ENCODE peak calls at places on chromosomes 7 and 10, in nine cellular contexts. E, J, D, C, R, G, W, A and H are unnamed samples. For H3K4me1, the result is how much of the 10 kb centered on the place peaks cover.

GRCh38 chr10:76936182-76936581 is 701.4 kb downstream of the KCNMA1 start:
- DNase-seq in E (no peak), J (no peak), D (no peak), C (no peak), R (no peak), G (no peak), W (no peak), A (no peak), H (no peak)

GRCh38 chr10:50992972-50993766 is 81.1 kb upstream of the PRKG1 start:
- DNase-seq in E (peak), J (peak), D (no peak), C (peak), R (peak), G (no peak), W (peak), A (peak), H (no peak)

GRCh38 chr10:89706011-89706410 is 4.6 kb downstream of the KIF20B start:
- DNase-seq in E (no peak), J (no peak), D (no peak), C (no peak), R (no peak), G (no peak), W (no peak), A (no peak), H (no peak)

GRCh38 chr10:127612-128432 is 7.4 kb upstream of the ZMYND11 start:
- DNase-seq in E (no peak), J (no peak), D (no peak), C (no peak), R (no peak), G (peak), W (no peak), A (no peak), H (peak)

GRCh38 chr10:8473205-8473604 is 418.7 kb downstream of the GATA3 start:
- DNase-seq in E (no peak), J (no peak), D (no peak), C (no peak), R (no peak), G (peak), W (no peak), A (no peak), H (peak)

GRCh38 chr7:102306916-102307677 is 20.4 kb downstream of the SH2B2 start:
- DNase-seq in E (no peak), J (no peak), D (no peak), C (peak), R (peak), G (peak), W (peak), A (peak), H (no peak)

GRCh38 chr7:76278540-76278939 is 23.9 kb upstream of the HSPB1 start:
- DNase-seq in E (peak), J (no peak), D (no peak), C (peak), R (no peak), G (no peak), W (peak), A (no peak), H (no peak)

GRCh38 chr7:101362334-101363195 is at the start of gene COL26A1:
- DNase-seq in E (peak), J (peak), D (no peak), C (peak), R (peak), G (no peak), W (peak), A (peak), H (no peak)

GRCh38 chr7:84912537-84912936 is 274.3 kb downstream of the SEMA3D start:
- DNase-seq in E (no peak), J (no peak), D (no peak), C (no peak), R (no peak), G (no peak), W (no peak), A (no peak), H (no peak)

GRCh38 chr7:75596727-75597614 is 104.9 kb downstream of the SPDYE5 start:
- DNase-seq in E (no peak), J (no peak), D (no peak), C (no peak), R (no peak), G (peak), W (no peak), A (no peak), H (no peak)

GRCh38 chr7:154770361-154770760 is 232.6 kb downstream of the PAXIP1 start:
- DNase-seq in E (no peak), J (no peak), D (no peak), C (no peak), R (no peak), G (no peak), W (no peak), A (no peak), H (no peak)

GRCh38 chr10:311901-312665 is 176.8 kb downstream of the ZMYND11 start:
- DNase-seq in E (no peak), J (no peak), D (no peak), C (no peak), R (no peak), G (no peak), W (no peak), A (no peak), H (no peak)

GRCh38 chr7:158096582-158096981 is 491.0 kb downstream of the PTPRN2 start:
- DNase-seq in E (no peak), J (no peak), D (no peak), C (no peak), R (no peak), G (no peak), W (peak), A (no peak), H (no peak)

GRCh38 chr7:142800699-142801260 is 30.0 kb downstream of the PRSS2 start:
- DNase-seq in E (no peak), J (no peak), D (no peak), C (no peak), R (no peak), G (peak), W (peak), A (no peak), H (no peak)

GRCh38 chr10:17229717-17229966 is 1.6 kb downstream of the VIM start:
- DNase-seq in E (no peak), J (no peak), D (no peak), C (peak), R (no peak), G (no peak), W (peak), A (no peak), H (no peak)

GRCh38 chr7:45105588-45106188 is 5.8 kb downstream of the TBRG4 start:
- DNase-seq in E (no peak), J (no peak), D (no peak), C (no peak), R (peak), G (no peak), W (peak), A (no peak), H (no peak)

GRCh38 chr7:44581426-44581906 is 565 bp downstream of the TMED4 start:
- DNase-seq in E (no peak), J (peak), D (no peak), C (peak), R (no peak), G (peak), W (peak), A (peak), H (peak)

GRCh38 chr10:103512166-103512565 is 18.7 kb downstream of the NEURL1 start:
- DNase-seq in E (peak), J (no peak), D (no peak), C (no peak), R (no peak), G (no peak), W (no peak), A (no peak), H (no peak)

GRCh38 chr10:119483839-119484238 is 58.7 kb downstream of the RGS10 start:
- DNase-seq in E (no peak), J (no peak), D (no peak), C (no peak), R (no peak), G (no peak), W (no peak), A (no peak), H (no peak)

GRCh38 chr7:100532165-100533022 is 6.6 kb upstream of the AGFG2 start:
- DNase-seq in E (no peak), J (no peak), D (no peak), C (no peak), R (no peak), G (no peak), W (no peak), A (no peak), H (no peak)

GRCh38 chr10:132052124-132052523 is 13.6 kb upstream of the JAKMIP3 start:
- DNase-seq in E (no peak), J (no peak), D (no peak), C (no peak), R (no peak), G (no peak), W (no peak), A (no peak), H (no peak)

GRCh38 chr7:44490351-44491200 is at the start of gene NUDCD3:
- DNase-seq in E (peak), J (peak), D (peak), C (peak), R (peak), G (peak), W (peak), A (peak), H (peak)

GRCh38 chr10:21234761-21235160 is 290.7 kb downstream of the SKIDA1 start:
- DNase-seq in E (no peak), J (no peak), D (no peak), C (no peak), R (no peak), G (no peak), W (no peak), A (no peak), H (no peak)

GRCh38 chr10:77321868-77322267 is 315.7 kb downstream of the KCNMA1 start:
- DNase-seq in E (no peak), J (no peak), D (no peak), C (no peak), R (no peak), G (no peak), W (no peak), A (no peak), H (no peak)

GRCh38 chr10:19930936-19931859 is 115.0 kb downstream of the PLXDC2 start:
- DNase-seq in E (peak), J (peak), D (no peak), C (peak), R (no peak), G (no peak), W (no peak), A (no peak), H (no peak)

GRCh38 chr7:128221929-128222403 is 19.1 kb upstream of the LEP start:
- DNase-seq in E (peak), J (no peak), D (no peak), C (peak), R (no peak), G (no peak), W (no peak), A (no peak), H (no peak)

GRCh38 chr10:47164800-47165128 is 135.2 kb upstream of the GDF10 start:
- DNase-seq in E (no peak), J (no peak), D (no peak), C (no peak), R (no peak), G (no peak), W (no peak), A (no peak), H (no peak)

GRCh38 chr10:116621476-116621875 is 723 bp downstream of the PNLIPRP2 start:
- DNase-seq in E (no peak), J (no peak), D (no peak), C (no peak), R (no peak), G (no peak), W (no peak), A (no peak), H (no peak)

GRCh38 chr10:70330671-70331070 is 46.9 kb upstream of the NPFFR1 start:
- DNase-seq in E (no peak), J (no peak), D (no peak), C (no peak), R (no peak), G (no peak), W (no peak), A (no peak), H (no peak)

GRCh38 chr10:122333037-122333436 is 41.5 kb upstream of the PLEKHA1 start:
- DNase-seq in E (no peak), J (no peak), D (no peak), C (no peak), R (no peak), G (peak), W (no peak), A (no peak), H (no peak)

GRCh38 chr10:127774771-127775559 is 38.0 kb downstream of the FOXI2 start:
- DNase-seq in E (no peak), J (no peak), D (no peak), C (no peak), R (no peak), G (no peak), W (no peak), A (no peak), H (no peak)

GRCh38 chr10:95536017-95536416 is 25.2 kb downstream of the SORBS1 start:
- DNase-seq in E (no peak), J (no peak), D (no peak), C (no peak), R (no peak), G (no peak), W (no peak), A (no peak), H (no peak)

GRCh38 chr10:54501919-54502318 is 299.1 kb downstream of the PCDH15 start:
- DNase-seq in E (no peak), J (no peak), D (no peak), C (peak), R (no peak), G (no peak), W (no peak), A (no peak), H (no peak)
- H3K4me1 ChIP-seq in E (under half), J (under half), D (under half), C (under half), R (under half), G (under half), W (under half), A (under half), H (under half)

DNA sequence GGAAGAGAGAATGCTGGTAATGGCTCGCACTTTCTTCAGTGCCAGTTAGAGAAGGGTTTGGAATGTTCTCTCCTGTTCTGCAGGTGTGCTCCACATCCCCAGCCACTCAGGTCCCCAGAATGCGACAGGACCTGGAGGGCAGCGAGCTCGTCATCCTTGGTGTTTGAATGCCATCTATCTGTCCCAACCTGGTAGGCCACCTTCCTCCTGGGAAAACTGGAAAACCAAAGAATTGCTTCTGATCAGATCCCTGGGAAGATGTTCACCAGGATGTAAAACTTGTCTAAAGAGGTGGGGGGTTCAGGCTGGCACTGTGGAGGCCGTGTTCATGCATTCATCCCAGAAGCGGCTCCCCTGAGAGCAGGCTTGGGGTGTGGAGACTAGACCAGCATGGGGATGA is 379.5 kb downstream of the GLRX3 start:
- DNase-seq in E (no peak), J (no peak), D (no peak), C (peak), R (no peak), G (no peak), W (no peak), A (no peak), H (no peak)
- H3K27ac ChIP-seq in E (no peak), J (no peak), D (no peak), C (no peak), R (no peak), G (no peak), W (no peak), A (no peak), H (no peak)

GRCh38 chr10:79266543-79267312 is 80.5 kb upstream of the PPIF start:
- DNase-seq in E (no peak), J (peak), D (no peak), C (no peak), R (peak), G (peak), W (no peak), A (peak), H (no peak)
- H3K4me1 ChIP-seq in E (half or more), J (under half), D (under half), C (under half), R (half or more), G (under half), W (under half), A (under half), H (under half)

DNA sequence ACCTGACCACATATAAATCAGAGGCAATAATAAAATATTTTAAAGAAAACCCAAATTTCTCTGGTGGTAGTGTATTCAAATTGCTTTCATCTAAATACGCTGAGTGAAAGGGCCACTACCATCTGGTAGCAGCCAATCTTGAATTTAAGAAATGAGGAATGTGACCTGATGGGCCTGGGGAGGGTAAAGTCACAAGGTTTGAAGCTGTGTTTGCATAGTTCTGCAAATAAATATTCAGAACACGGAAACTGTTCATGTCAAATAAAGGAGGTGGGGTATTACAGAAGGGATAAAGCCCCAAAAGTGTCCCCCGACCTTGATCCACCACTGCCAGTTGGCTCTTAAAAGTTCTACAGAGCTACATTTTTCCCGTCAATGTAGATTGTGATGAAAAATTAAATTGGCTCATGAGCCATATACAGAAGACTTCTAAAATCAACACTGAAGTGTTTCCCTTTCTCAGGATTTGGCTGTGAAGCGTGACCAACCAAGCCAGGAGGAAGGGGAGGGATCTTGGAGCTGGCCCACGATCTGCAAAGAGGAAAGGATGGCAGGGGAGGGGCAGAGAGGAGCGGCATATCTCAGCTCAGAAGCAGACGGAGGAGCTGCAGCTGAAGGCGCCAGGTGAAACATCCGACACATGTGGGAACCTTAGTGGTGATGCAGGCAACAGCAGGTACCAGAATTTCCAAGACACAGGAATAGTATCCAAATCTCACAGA is 39.6 kb downstream of the MPP7 start:
- DNase-seq in E (no peak), J (no peak), D (no peak), C (peak), R (peak), G (no peak), W (peak), A (peak), H (no peak)
- H3K27ac ChIP-seq in E (no peak), J (no peak), D (no peak), C (no peak), R (peak), G (no peak), W (no peak), A (peak), H (no peak)

DNA sequence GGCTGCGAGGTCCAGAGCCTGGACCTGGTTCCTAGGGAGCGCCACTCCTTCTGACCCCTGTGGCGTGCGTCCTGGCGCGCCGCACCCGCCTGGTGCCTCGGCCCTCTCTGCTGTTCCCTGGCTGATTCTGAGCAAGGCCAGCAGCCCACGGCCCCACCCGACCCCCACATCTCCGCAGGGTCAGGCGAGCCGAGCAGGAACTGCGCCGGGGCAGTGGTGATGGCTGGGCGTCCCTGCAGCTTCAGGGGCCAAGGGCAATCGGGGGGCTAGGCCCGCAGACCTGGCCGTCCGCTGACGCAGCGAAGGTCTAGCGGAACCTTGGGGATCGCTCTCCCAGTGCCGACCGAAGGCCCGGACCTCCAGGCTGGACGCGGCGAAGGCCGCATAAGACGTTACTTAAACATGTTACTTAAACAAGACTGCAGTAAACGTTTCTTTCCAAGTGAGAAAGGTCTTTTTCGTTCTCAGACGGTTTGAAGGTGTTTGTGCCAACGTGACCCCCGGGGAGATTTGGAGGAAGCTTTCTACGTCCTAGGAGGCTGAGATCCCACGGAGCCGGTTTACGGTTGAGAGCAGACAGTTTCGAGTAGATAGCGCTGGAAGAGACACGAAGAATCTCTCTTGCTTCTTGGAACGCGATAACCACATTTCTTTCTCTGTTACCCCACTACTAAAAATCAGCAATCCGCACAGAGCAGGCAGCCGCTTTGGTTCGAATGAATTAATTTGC is 5.1 kb upstream of the NKX2-3 start:
- DNase-seq in E (peak), J (no peak), D (no peak), C (peak), R (no peak), G (no peak), W (peak), A (no peak), H (no peak)
- H3K4me1 ChIP-seq in E (under half), J (under half), D (under half), C (under half), R (under half), G (under half), W (under half), A (under half), H (under half)

GRCh38 chr10:111034598-111035310 is 42.1 kb upstream of the ADRA2A start:
- DNase-seq in E (no peak), J (no peak), D (no peak), C (no peak), R (no peak), G (no peak), W (no peak), A (no peak), H (no peak)

GRCh38 chr10:111035542-111035941 is 41.3 kb upstream of the ADRA2A start:
- DNase-seq in E (no peak), J (no peak), D (no peak), C (no peak), R (no peak), G (no peak), W (no peak), A (no peak), H (no peak)

DNA sequence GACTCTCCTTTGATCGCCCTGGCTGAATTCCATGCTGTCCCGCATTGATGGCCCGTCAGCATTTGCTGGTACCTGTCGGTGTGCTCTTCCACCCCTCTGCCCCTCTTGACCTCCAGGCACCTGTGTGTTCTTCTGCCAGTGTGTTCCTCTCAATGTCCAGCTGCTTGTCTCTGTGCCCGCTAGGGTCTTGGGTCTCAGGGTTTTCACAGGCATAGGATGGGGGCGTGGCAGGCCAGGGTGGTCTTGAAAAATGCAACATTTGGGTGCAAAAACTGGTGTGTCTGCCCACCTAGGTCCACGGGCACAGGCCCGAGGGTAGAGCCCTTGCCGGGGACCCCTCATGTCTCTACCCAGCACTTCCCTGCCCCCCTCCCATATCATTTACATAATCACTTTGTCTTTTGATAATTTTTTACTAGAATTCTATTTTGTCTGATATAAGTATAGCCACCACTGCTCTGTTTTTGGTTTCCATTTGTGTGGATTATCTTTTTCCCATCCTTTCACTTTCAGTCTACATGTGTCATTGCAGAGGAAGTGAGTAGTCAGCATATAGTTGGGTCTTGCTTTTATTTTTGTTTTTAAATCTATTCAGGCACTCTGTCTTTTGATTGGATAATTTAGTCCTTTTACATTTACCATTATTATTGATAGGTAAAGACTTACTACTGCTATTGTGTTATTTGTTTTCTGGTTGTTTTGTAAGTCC is 46.6 kb upstream of the ADRA2A start:
- DNase-seq in E (no peak), J (no peak), D (no peak), C (no peak), R (peak), G (peak), W (no peak), A (no peak), H (no peak)
- H3K27ac ChIP-seq in E (no peak), J (no peak), D (no peak), C (no peak), R (no peak), G (no peak), W (no peak), A (no peak), H (no peak)

GRCh38 chr7:55563596-55564325 is 8.5 kb downstream of the VOPP1 start:
- DNase-seq in E (no peak), J (no peak), D (no peak), C (peak), R (no peak), G (no peak), W (no peak), A (no peak), H (no peak)
- H3K4me1 ChIP-seq in E (under half), J (under half), D (under half), C (under half), R (under half), G (half or more), W (under half), A (under half), H (half or more)